ENCODE peak calls at places on chromosomes 16 and 17, in seven cellular contexts. U, J, I, Z, D, T and A are unnamed samples.

GRCh38 chr17:82835122-82835521 is 4.7 kb downstream of the ZNF750 start:
- DNase-seq in T (no peak), I (no peak), D (no peak), J (no peak), Z (no peak), U (no peak), A (no peak)

GRCh38 chr17:59941131-59941530 is 23.4 kb downstream of the RNFT1 start:
- DNase-seq in I (no peak), Z (no peak), J (no peak), U (no peak), D (no peak), T (no peak), A (no peak)

GRCh38 chr16:28260193-28260592 is 32.1 kb upstream of the SBK1 start:
- DNase-seq in U (no peak), Z (peak), J (no peak), I (no peak), D (no peak), T (no peak), A (no peak)

GRCh38 chr17:80829166-80829813 is 162.4 kb upstream of the CHMP6 start:
- DNase-seq in T (no peak), J (no peak), I (no peak), U (no peak), Z (peak), D (no peak), A (no peak)

GRCh38 chr16:57821149-57821971 is 19.1 kb upstream of the KIFC3 start:
- DNase-seq in Z (no peak), D (no peak), I (peak), J (no peak), U (no peak), T (peak), A (no peak)

GRCh38 chr17:39198186-39198566 is 707 bp upstream of the CACNB1 start:
- DNase-seq in J (no peak), U (no peak), Z (no peak), D (no peak), I (no peak), T (no peak), A (no peak)

GRCh38 chr16:27424772-27425498 is 23.0 kb downstream of the IL21R start:
- DNase-seq in T (no peak), Z (no peak), J (no peak), D (no peak), I (no peak), U (no peak), A (peak)

GRCh38 chr17:49180303-49180702 is 30.1 kb downstream of the GNGT2 start:
- DNase-seq in I (peak), U (peak), D (no peak), J (peak), T (peak), Z (peak), A (peak)

GRCh38 chr16:53369921-53370320 is 64.3 kb upstream of the RBL2 start:
- DNase-seq in I (no peak), T (peak), D (peak), Z (no peak), U (no peak), J (no peak), A (no peak)

GRCh38 chr16:75640598-75640997 is 6.9 kb downstream of the KARS1 start:
- DNase-seq in J (no peak), I (no peak), T (no peak), Z (no peak), D (no peak), U (no peak), A (no peak)

GRCh38 chr17:50754521-50754920 is 12.8 kb downstream of the ANKRD40CL start:
- DNase-seq in J (no peak), T (no peak), U (no peak), Z (no peak), D (no peak), I (no peak), A (no peak)

GRCh38 chr16:2090819-2091721 is 43.3 kb downstream of the TSC2 start:
- DNase-seq in D (peak), Z (peak), T (peak), U (no peak), J (no peak), I (no peak), A (no peak)

GRCh38 chr17:9179602-9180001 is 158.3 kb downstream of the NTN1 start:
- DNase-seq in U (no peak), Z (no peak), J (no peak), T (no peak), I (no peak), D (no peak), A (no peak)

GRCh38 chr17:21213005-21213404 is 956 bp downstream of the TMEM11 start:
- DNase-seq in D (no peak), Z (no peak), U (no peak), J (no peak), I (no peak), T (peak), A (no peak)

GRCh38 chr17:81513669-81514484 is 1.3 kb upstream of the ACTG1 start:
- DNase-seq in Z (peak), D (peak), I (peak), U (peak), T (peak), J (peak), A (peak)

GRCh38 chr16:48367443-48368049 is 17.7 kb downstream of the SIAH1 start:
- DNase-seq in Z (no peak), T (no peak), I (no peak), U (no peak), D (no peak), J (no peak), A (no peak)

GRCh38 chr17:51006601-51007000 is 114.1 kb downstream of the SPAG9 start:
- DNase-seq in D (no peak), U (no peak), J (no peak), I (no peak), T (peak), Z (no peak), A (no peak)